ENCODE peak calls at places on chromosomes 7 and 10, in six cellular contexts. One of them, this sample, is unnamed.
A peak's percentile ranks its signal among the peaks of the same experiment; 100 is the strongest.

GRCh38 chr7:100483728-100484635 is at the start of gene NYAP1:
- DNase-seq in heart left ventricle: peak; percentile 61
- DNase-seq in fibroblast of lung: peak; percentile 31
- DNase-seq in A549: peak; percentile 53
- DNase-seq in suprapubic skin: no peak
- DNase-seq in IMR-90: peak; percentile 27
- DNase-seq in this sample: no peak

GRCh38 chr7:4700577-4701235 is 18.6 kb downstream of the FOXK1 start:
- DNase-seq in heart left ventricle: no peak
- DNase-seq in fibroblast of lung: peak; percentile 99
- DNase-seq in A549: peak; percentile 60
- DNase-seq in suprapubic skin: no peak
- DNase-seq in IMR-90: peak; percentile 100
- DNase-seq in this sample: peak; percentile 3

GRCh38 chr10:87764072-87764934 is 53.7 kb downstream of the ATAD1 start:
- DNase-seq in heart left ventricle: no peak
- DNase-seq in fibroblast of lung: no peak
- DNase-seq in A549: no peak
- DNase-seq in suprapubic skin: no peak
- DNase-seq in IMR-90: no peak
- DNase-seq in this sample: no peak

GRCh38 chr10:29702288-29703164 is 67.8 kb upstream of the SVIL start:
- DNase-seq in heart left ventricle: no peak
- DNase-seq in fibroblast of lung: peak; percentile 53
- DNase-seq in A549: no peak
- DNase-seq in suprapubic skin: no peak
- DNase-seq in IMR-90: peak; percentile 23
- DNase-seq in this sample: no peak

GRCh38 chr10:21144047-21144446 is 246.9 kb upstream of the NEBL start:
- DNase-seq in heart left ventricle: no peak
- DNase-seq in fibroblast of lung: no peak
- DNase-seq in A549: no peak
- DNase-seq in suprapubic skin: no peak
- DNase-seq in IMR-90: no peak
- DNase-seq in this sample: peak; percentile 40

GRCh38 chr10:74991435-74991834 is 120.0 kb upstream of the SAMD8 start:
- DNase-seq in heart left ventricle: no peak
- DNase-seq in fibroblast of lung: no peak
- DNase-seq in A549: peak; percentile 70
- DNase-seq in suprapubic skin: no peak
- DNase-seq in IMR-90: no peak
- DNase-seq in this sample: peak; percentile 53

GRCh38 chr10:35784751-35785150 is 142.7 kb upstream of the FZD8 start:
- DNase-seq in heart left ventricle: no peak
- DNase-seq in fibroblast of lung: no peak
- DNase-seq in A549: no peak
- DNase-seq in suprapubic skin: no peak
- DNase-seq in IMR-90: no peak
- DNase-seq in this sample: peak; percentile 65

GRCh38 chr10:53702489-53702888 is 929.9 kb upstream of the MBL2 start:
- DNase-seq in heart left ventricle: peak; percentile 32
- DNase-seq in fibroblast of lung: no peak
- DNase-seq in A549: no peak
- DNase-seq in suprapubic skin: no peak
- DNase-seq in IMR-90: no peak
- DNase-seq in this sample: no peak

GRCh38 chr10:1301138-1301537 is 245.0 kb downstream of the WDR37 start:
- DNase-seq in heart left ventricle: no peak
- DNase-seq in fibroblast of lung: no peak
- DNase-seq in A549: no peak
- DNase-seq in suprapubic skin: no peak
- DNase-seq in IMR-90: no peak
- DNase-seq in this sample: no peak

GRCh38 chr7:125391921-125392320 is 462.3 kb upstream of the POT1 start:
- DNase-seq in heart left ventricle: no peak
- DNase-seq in fibroblast of lung: peak; percentile 28
- DNase-seq in A549: no peak
- DNase-seq in suprapubic skin: no peak
- DNase-seq in IMR-90: no peak
- DNase-seq in this sample: no peak

GRCh38 chr7:13067036-13067435 is 379.6 kb downstream of the ARL4A start:
- DNase-seq in heart left ventricle: no peak
- DNase-seq in fibroblast of lung: no peak
- DNase-seq in A549: no peak
- DNase-seq in suprapubic skin: no peak
- DNase-seq in IMR-90: no peak
- DNase-seq in this sample: no peak

GRCh38 chr10:25901199-25901598 is 32.8 kb upstream of the MYO3A start:
- DNase-seq in heart left ventricle: no peak
- DNase-seq in fibroblast of lung: no peak
- DNase-seq in A549: no peak
- DNase-seq in suprapubic skin: no peak
- DNase-seq in IMR-90: no peak
- DNase-seq in this sample: no peak

GRCh38 chr10:119159332-119159731 is 6.2 kb downstream of the SFXN4 start:
- DNase-seq in heart left ventricle: no peak
- DNase-seq in fibroblast of lung: no peak
- DNase-seq in A549: no peak
- DNase-seq in suprapubic skin: no peak
- DNase-seq in IMR-90: no peak
- DNase-seq in this sample: no peak

GRCh38 chr7:128810473-128810872 is 18.7 kb downstream of the CCDC136 start:
- DNase-seq in heart left ventricle: no peak
- DNase-seq in fibroblast of lung: no peak
- DNase-seq in A549: no peak
- DNase-seq in suprapubic skin: no peak
- DNase-seq in IMR-90: peak; percentile 49
- DNase-seq in this sample: no peak

GRCh38 chr7:143884978-143885559 is 16.9 kb downstream of the TCAF1 start:
- DNase-seq in heart left ventricle: peak; percentile 45
- DNase-seq in fibroblast of lung: peak; percentile 82
- DNase-seq in A549: no peak
- DNase-seq in suprapubic skin: no peak
- DNase-seq in IMR-90: peak; percentile 72
- DNase-seq in this sample: no peak

GRCh38 chr7:154412105-154412504 is 359.9 kb downstream of the DPP6 start:
- DNase-seq in heart left ventricle: no peak
- DNase-seq in fibroblast of lung: no peak
- DNase-seq in A549: no peak
- DNase-seq in suprapubic skin: no peak
- DNase-seq in IMR-90: no peak
- DNase-seq in this sample: no peak

GRCh38 chr7:2936891-2937580 is 92.9 kb upstream of the GNA12 start:
- DNase-seq in heart left ventricle: no peak
- DNase-seq in fibroblast of lung: no peak
- DNase-seq in A549: no peak
- DNase-seq in suprapubic skin: peak; percentile 53
- DNase-seq in IMR-90: no peak
- DNase-seq in this sample: no peak

GRCh38 chr10:33421789-33422188 is 87.3 kb upstream of the NRP1 start:
- DNase-seq in heart left ventricle: no peak
- DNase-seq in fibroblast of lung: peak; percentile 97
- DNase-seq in A549: peak; percentile 25
- DNase-seq in suprapubic skin: no peak
- DNase-seq in IMR-90: peak; percentile 93
- DNase-seq in this sample: peak; percentile 68

GRCh38 chr7:112411186-112411795 is 39.0 kb upstream of the IFRD1 start:
- DNase-seq in heart left ventricle: peak; percentile 37
- DNase-seq in fibroblast of lung: peak; percentile 31
- DNase-seq in A549: peak; percentile 51
- DNase-seq in suprapubic skin: no peak
- DNase-seq in IMR-90: peak; percentile 62
- DNase-seq in this sample: peak; percentile 26

GRCh38 chr10:14812271-14812670 is 25.6 kb downstream of the CDNF start:
- DNase-seq in heart left ventricle: no peak
- DNase-seq in fibroblast of lung: no peak
- DNase-seq in A549: peak; percentile 63
- DNase-seq in suprapubic skin: no peak
- DNase-seq in IMR-90: peak; percentile 15
- DNase-seq in this sample: no peak

GRCh38 chr10:34024708-34025425 is 690.4 kb upstream of the NRP1 start:
- DNase-seq in heart left ventricle: no peak
- DNase-seq in fibroblast of lung: peak; percentile 31
- DNase-seq in A549: peak; percentile 43
- DNase-seq in suprapubic skin: no peak
- DNase-seq in IMR-90: no peak
- DNase-seq in this sample: peak; percentile 12

GRCh38 chr7:81780914-81781693 is 11.3 kb upstream of the HGF start:
- DNase-seq in heart left ventricle: no peak
- DNase-seq in fibroblast of lung: no peak
- DNase-seq in A549: peak; percentile 28
- DNase-seq in suprapubic skin: no peak
- DNase-seq in IMR-90: no peak
- DNase-seq in this sample: no peak

GRCh38 chr7:30331338-30331737 is 46.9 kb downstream of the ZNRF2 start:
- DNase-seq in heart left ventricle: no peak
- DNase-seq in fibroblast of lung: peak; percentile 40
- DNase-seq in A549: no peak
- DNase-seq in suprapubic skin: no peak
- DNase-seq in IMR-90: peak; percentile 50
- DNase-seq in this sample: no peak

GRCh38 chr7:37504791-37505190 is 56.1 kb upstream of the ELMO1 start:
- DNase-seq in heart left ventricle: no peak
- DNase-seq in fibroblast of lung: no peak
- DNase-seq in A549: no peak
- DNase-seq in suprapubic skin: no peak
- DNase-seq in IMR-90: no peak
- DNase-seq in this sample: no peak

GRCh38 chr7:151862606-151863381 is 14.1 kb downstream of the PRKAG2 start:
- DNase-seq in heart left ventricle: no peak
- DNase-seq in fibroblast of lung: no peak
- DNase-seq in A549: no peak
- DNase-seq in suprapubic skin: no peak
- DNase-seq in IMR-90: no peak
- DNase-seq in this sample: no peak

GRCh38 chr10:102120987-102121738 is 995 bp upstream of the LDB1 start:
- DNase-seq in heart left ventricle: peak; percentile 69
- DNase-seq in fibroblast of lung: peak; percentile 83
- DNase-seq in A549: no peak
- DNase-seq in suprapubic skin: peak; percentile 81
- DNase-seq in IMR-90: peak; percentile 90
- DNase-seq in this sample: no peak

GRCh38 chr10:69352569-69353264 is 64.0 kb downstream of the TACR2 start:
- DNase-seq in heart left ventricle: no peak
- DNase-seq in fibroblast of lung: peak; percentile 79
- DNase-seq in A549: no peak
- DNase-seq in suprapubic skin: no peak
- DNase-seq in IMR-90: peak; percentile 80
- DNase-seq in this sample: no peak

GRCh38 chr10:3902809-3903410 is 117.9 kb upstream of the KLF6 start:
- DNase-seq in heart left ventricle: no peak
- DNase-seq in fibroblast of lung: peak; percentile 77
- DNase-seq in A549: no peak
- DNase-seq in suprapubic skin: no peak
- DNase-seq in IMR-90: peak; percentile 61
- DNase-seq in this sample: no peak
- H3K4me1 ChIP-seq in heart left ventricle: peaks cover 8% of the 10 kb centered on the region
- H3K4me1 ChIP-seq in fibroblast of lung: peaks cover 15% of the 10 kb centered on the region
- H3K4me1 ChIP-seq in A549: peaks cover 32% of the 10 kb centered on the region
- H3K4me1 ChIP-seq in suprapubic skin: peaks cover 19% of the 10 kb centered on the region
- H3K4me1 ChIP-seq in IMR-90: peaks cover 14% of the 10 kb centered on the region
- H3K4me1 ChIP-seq in this sample: peaks cover 29% of the 10 kb centered on the region

GRCh38 chr7:57361406-57361805 is 88.6 kb upstream of the ZNF716 start:
- DNase-seq in heart left ventricle: no peak
- DNase-seq in fibroblast of lung: no peak
- DNase-seq in A549: no peak
- DNase-seq in suprapubic skin: no peak
- DNase-seq in IMR-90: no peak
- DNase-seq in this sample: no peak

GRCh38 chr7:57367171-57367570 is 82.8 kb upstream of the ZNF716 start:
- DNase-seq in heart left ventricle: no peak
- DNase-seq in fibroblast of lung: no peak
- DNase-seq in A549: no peak
- DNase-seq in suprapubic skin: no peak
- DNase-seq in IMR-90: no peak
- DNase-seq in this sample: no peak

GRCh38 chr7:57364933-57365710 is 84.9 kb upstream of the ZNF716 start:
- DNase-seq in heart left ventricle: no peak
- DNase-seq in fibroblast of lung: no peak
- DNase-seq in A549: no peak
- DNase-seq in suprapubic skin: no peak
- DNase-seq in IMR-90: no peak
- DNase-seq in this sample: no peak

GRCh38 chr7:57362868-57363267 is 87.1 kb upstream of the ZNF716 start:
- DNase-seq in heart left ventricle: no peak
- DNase-seq in fibroblast of lung: no peak
- DNase-seq in A549: no peak
- DNase-seq in suprapubic skin: no peak
- DNase-seq in IMR-90: no peak
- DNase-seq in this sample: no peak

GRCh38 chr7:57363321-57363720 is 86.7 kb upstream of the ZNF716 start:
- DNase-seq in heart left ventricle: no peak
- DNase-seq in fibroblast of lung: no peak
- DNase-seq in A549: no peak
- DNase-seq in suprapubic skin: no peak
- DNase-seq in IMR-90: no peak
- DNase-seq in this sample: no peak
- H3K9me3 ChIP-seq in heart left ventricle: no peaks in the 10 kb centered on the region
- H3K9me3 ChIP-seq in fibroblast of lung: no peaks in the 10 kb centered on the region
- H3K9me3 ChIP-seq in A549: peaks cover 3% of the 10 kb centered on the region
- H3K9me3 ChIP-seq in suprapubic skin: peaks cover 23% of the 10 kb centered on the region
- H3K9me3 ChIP-seq in IMR-90: peaks cover 17% of the 10 kb centered on the region
- H3K9me3 ChIP-seq in this sample: peaks cover 43% of the 10 kb centered on the region

DNA sequence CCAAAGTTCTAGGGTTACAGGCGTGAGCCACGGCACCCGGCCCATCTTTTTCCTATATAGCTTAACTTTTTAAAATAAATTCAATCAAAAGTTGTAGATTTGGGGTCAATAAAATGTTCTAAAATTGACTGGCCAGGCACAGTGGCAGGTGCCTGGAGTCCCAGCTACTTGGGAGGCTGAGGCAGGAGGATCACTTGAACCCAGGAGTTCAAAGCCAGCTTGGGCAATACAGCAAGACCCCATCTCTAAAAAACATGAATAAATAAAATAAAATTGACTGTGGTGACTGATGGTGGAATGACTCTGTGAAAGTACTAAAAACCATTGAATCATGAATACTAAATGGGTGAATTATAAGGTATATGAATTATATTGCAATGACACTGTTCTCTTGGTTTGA is 20.8 kb downstream of the P4HA1 start:
- DNase-seq in heart left ventricle: no peak
- DNase-seq in fibroblast of lung: no peak
- DNase-seq in A549: no peak
- DNase-seq in suprapubic skin: no peak
- DNase-seq in IMR-90: no peak
- DNase-seq in this sample: no peak
- H3K27ac ChIP-seq in heart left ventricle: peak overlapping the region; percentile 87
- H3K27ac ChIP-seq in fibroblast of lung: no peak overlapping the region
- H3K27ac ChIP-seq in A549: no peak overlapping the region
- H3K27ac ChIP-seq in suprapubic skin: no peak overlapping the region
- H3K27ac ChIP-seq in IMR-90: no peak overlapping the region
- H3K27ac ChIP-seq in this sample: no peak overlapping the region

DNA sequence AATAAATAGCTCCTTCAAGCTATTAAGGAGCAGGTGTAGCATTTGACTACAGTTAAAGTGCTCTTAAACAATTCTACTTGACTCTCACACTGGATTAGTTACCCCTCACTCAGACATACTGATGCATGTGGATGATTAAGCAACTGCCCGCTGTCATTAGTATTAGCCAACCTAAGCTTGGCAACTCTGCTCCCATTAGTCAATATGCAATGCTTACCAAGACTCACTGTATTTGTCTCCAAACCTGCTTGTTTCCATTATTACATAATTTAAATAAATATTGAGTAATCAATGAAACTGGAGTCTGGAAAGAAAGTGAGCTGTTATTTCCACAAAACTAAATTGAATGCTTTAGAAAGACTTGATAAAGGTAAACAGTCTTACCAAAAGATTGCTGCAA is 144.0 kb upstream of the ASAH2 start:
- DNase-seq in heart left ventricle: no peak
- DNase-seq in fibroblast of lung: peak; percentile 29
- DNase-seq in A549: peak; percentile 50
- DNase-seq in suprapubic skin: peak; percentile 67
- DNase-seq in IMR-90: peak; percentile 44
- DNase-seq in this sample: peak; percentile 84
- H3K4me1 ChIP-seq in heart left ventricle: peaks cover 31% of the 10 kb centered on the region
- H3K4me1 ChIP-seq in fibroblast of lung: peaks cover 15% of the 10 kb centered on the region
- H3K4me1 ChIP-seq in A549: peaks cover 72% of the 10 kb centered on the region
- H3K4me1 ChIP-seq in suprapubic skin: peaks cover 54% of the 10 kb centered on the region
- H3K4me1 ChIP-seq in IMR-90: peaks cover 6% of the 10 kb centered on the region
- H3K4me1 ChIP-seq in this sample: peaks cover 37% of the 10 kb centered on the region

This sample was measured in mammary epithelial cell.